ENCODE peak calls at places on chromosomes 11 and 22, in nine cellular contexts. A is ovary, B is kidney, C is psoas muscle, W is H9, T is adrenal gland, Z is IMR-90, I is dorsolateral prefrontal cortex, P is lung. J is an unnamed sample.

GRCh38 chr22:19631899-19632670 is 82.2 kb upstream of the SEPTIN5 start:
- DNase-seq in A (no peak), B (peak), C (no peak), W (peak), T (peak), Z (peak), I (no peak), P (no peak), J (no peak)

GRCh38 chr11:126638663-126639062 is 283.2 kb downstream of the ST3GAL4 start:
- DNase-seq in A (no peak), B (no peak), C (no peak), W (no peak), T (no peak), Z (no peak), I (no peak), P (no peak), J (no peak)

GRCh38 chr22:40709752-40710413 is 30.6 kb downstream of the MCHR1 start:
- DNase-seq in A (peak), B (no peak), C (no peak), W (no peak), T (peak), Z (peak), I (no peak), P (no peak), J (no peak)

GRCh38 chr11:71458146-71459070 is 5.4 kb downstream of the NADSYN1 start:
- DNase-seq in A (no peak), B (peak), C (peak), W (no peak), T (no peak), Z (no peak), I (no peak), P (no peak), J (no peak)

GRCh38 chr11:1120532-1121342 is 37.0 kb upstream of the MUC5AC start:
- DNase-seq in A (no peak), B (peak), C (peak), W (no peak), T (peak), Z (no peak), I (no peak), P (no peak), J (peak)

GRCh38 chr22:49566141-49566541 is 261.5 kb downstream of the BRD1 start:
- DNase-seq in A (no peak), B (peak), C (no peak), W (peak), T (no peak), Z (no peak), I (no peak), P (no peak), J (no peak)

GRCh38 chr11:46299425-46300067 is 22.1 kb downstream of the CREB3L1 start:
- DNase-seq in A (no peak), B (no peak), C (no peak), W (no peak), T (no peak), Z (peak), I (no peak), P (no peak), J (no peak)

GRCh38 chr22:37229012-37229804 is 14.9 kb downstream of the RAC2 start:
- DNase-seq in A (no peak), B (no peak), C (no peak), W (no peak), T (peak), Z (peak), I (no peak), P (no peak), J (no peak)

GRCh38 chr11:112697371-112697770 is 263.8 kb upstream of the NCAM1 start:
- DNase-seq in A (no peak), B (no peak), C (no peak), W (no peak), T (no peak), Z (no peak), I (peak), P (no peak), J (no peak)

GRCh38 chr11:108037211-108037610 is 28.5 kb downstream of the CUL5 start:
- DNase-seq in A (no peak), B (no peak), C (no peak), W (no peak), T (no peak), Z (no peak), I (no peak), P (no peak), J (no peak)

GRCh38 chr11:132853886-132854285 is 678.4 kb downstream of the OPCML start:
- DNase-seq in A (no peak), B (no peak), C (no peak), W (no peak), T (no peak), Z (no peak), I (no peak), P (no peak), J (no peak)

GRCh38 chr11:69278091-69278867 is 15.7 kb upstream of the MYEOV start:
- DNase-seq in A (no peak), B (peak), C (no peak), W (no peak), T (no peak), Z (no peak), I (no peak), P (peak), J (peak)

GRCh38 chr11:120462825-120463224 is 48.7 kb upstream of the GRIK4 start:
- DNase-seq in A (no peak), B (no peak), C (no peak), W (no peak), T (no peak), Z (peak), I (no peak), P (no peak), J (no peak)

GRCh38 chr22:41301085-41302015 is at the start of gene ZC3H7B:
- DNase-seq in A (peak), B (peak), C (peak), W (peak), T (peak), Z (peak), I (peak), P (peak), J (peak)

GRCh38 chr11:50298182-50298988 is 265.7 kb downstream of the OR4C45 start:
- DNase-seq in A (no peak), B (no peak), C (no peak), W (no peak), T (no peak), Z (no peak), I (no peak), P (no peak), J (peak)

GRCh38 chr11:16148301-16148787 is 208.0 kb downstream of the SOX6 start:
- DNase-seq in A (no peak), B (no peak), C (no peak), W (no peak), T (no peak), Z (no peak), I (no peak), P (no peak), J (no peak)

GRCh38 chr22:33380789-33381530 is 322.8 kb upstream of the SYN3 start:
- DNase-seq in A (no peak), B (no peak), C (no peak), W (no peak), T (no peak), Z (peak), I (no peak), P (no peak), J (no peak)

GRCh38 chr11:99325807-99326206 is 305.1 kb downstream of the CNTN5 start:
- DNase-seq in A (no peak), B (no peak), C (no peak), W (no peak), T (no peak), Z (peak), I (no peak), P (no peak), J (no peak)

GRCh38 chr11:102186836-102187235 is 76.6 kb downstream of the YAP1 start:
- DNase-seq in A (peak), B (no peak), C (no peak), W (no peak), T (no peak), Z (no peak), I (no peak), P (no peak), J (no peak)

GRCh38 chr11:1946812-1947480 is at the start of gene MRPL23:
- DNase-seq in A (no peak), B (no peak), C (peak), W (no peak), T (no peak), Z (no peak), I (no peak), P (no peak), J (no peak)

GRCh38 chr22:31179345-31179744 is 19.4 kb downstream of the RNF185 start:
- DNase-seq in A (no peak), B (no peak), C (peak), W (no peak), T (no peak), Z (peak), I (no peak), P (no peak), J (no peak)

GRCh38 chr22:44963832-44964721 is 45.7 kb downstream of the PHF21B start:
- DNase-seq in A (no peak), B (no peak), C (no peak), W (no peak), T (no peak), Z (no peak), I (no peak), P (no peak), J (no peak)

GRCh38 chr11:8068605-8069221 is 12.3 kb upstream of the TUB start:
- DNase-seq in A (peak), B (peak), C (peak), W (peak), T (peak), Z (peak), I (no peak), P (no peak), J (no peak)

GRCh38 chr11:30801357-30801756 is 215.2 kb upstream of the MPPED2 start:
- DNase-seq in A (no peak), B (no peak), C (no peak), W (no peak), T (no peak), Z (no peak), I (no peak), P (no peak), J (no peak)

GRCh38 chr11:123188508-123189165 is 6.4 kb downstream of the CLMP start:
- DNase-seq in A (no peak), B (no peak), C (no peak), W (no peak), T (no peak), Z (peak), I (peak), P (no peak), J (no peak)

GRCh38 chr22:40791241-40791640 is 27.9 kb downstream of the SLC25A17 start:
- DNase-seq in A (no peak), B (no peak), C (no peak), W (no peak), T (no peak), Z (no peak), I (no peak), P (no peak), J (no peak)

GRCh38 chr11:119367661-119368120 is 13.8 kb downstream of the USP2 start:
- DNase-seq in A (no peak), B (peak), C (peak), W (no peak), T (peak), Z (no peak), I (no peak), P (no peak), J (peak)
- H3K27ac ChIP-seq in A (no peak), B (peak), C (peak), W (no peak), T (no peak), Z (no peak), I (peak), P (peak), J (peak)

DNA sequence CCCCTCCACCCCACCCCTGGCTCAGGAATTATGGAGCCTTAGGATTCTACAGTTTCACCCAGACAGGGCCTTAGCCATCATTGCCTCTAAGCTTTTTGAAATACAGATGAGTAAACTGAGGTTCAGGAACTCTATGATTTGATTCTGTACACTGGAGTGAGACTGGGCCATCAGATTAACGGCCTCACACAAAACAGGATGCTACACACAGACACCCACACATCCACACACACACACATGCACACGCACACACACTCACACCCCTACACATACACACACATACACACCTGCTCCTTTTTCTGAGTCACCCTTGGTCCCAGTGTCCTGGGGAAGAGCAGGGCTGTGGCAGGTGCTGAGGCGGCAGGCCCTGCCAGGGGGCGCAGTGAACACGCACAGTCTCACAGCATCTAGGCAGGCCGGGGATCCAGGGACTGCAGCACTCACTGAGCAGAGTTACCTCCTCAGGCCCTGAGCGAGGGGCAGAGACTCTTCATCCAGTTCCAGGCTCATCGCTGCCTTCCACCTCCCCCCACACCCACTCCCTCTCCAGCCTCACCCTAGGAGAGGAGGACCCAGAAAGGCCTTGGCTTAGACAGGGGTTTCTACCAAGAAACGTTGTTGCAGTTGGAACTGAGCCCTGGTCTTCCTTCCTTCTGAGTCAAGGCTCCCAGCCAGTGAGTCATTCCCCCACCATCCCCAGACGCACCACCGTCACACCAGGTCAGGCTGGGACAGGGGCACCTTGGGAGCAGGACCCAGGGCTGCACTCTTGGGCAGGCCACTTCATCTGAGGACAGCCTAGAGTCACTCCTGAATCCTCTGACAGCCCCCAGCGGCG is 89.8 kb upstream of the PARVA start:
- DNase-seq in A (peak), B (peak), C (peak), W (peak), T (peak), Z (peak), I (no peak), P (peak), J (no peak)
- TF ChIP-seq CTCF in A (no peak), B (no peak), C (no peak), W (peak), T (peak), Z (peak), I (no peak), P (no peak), J (no peak)

GRCh38 chr11:86954288-86955110 is 696 bp downstream of the FZD4 start:
- DNase-seq in A (peak), B (peak), C (peak), W (peak), T (no peak), Z (no peak), I (no peak), P (peak), J (peak)

GRCh38 chr11:86952221-86952875 is 2.8 kb downstream of the FZD4 start:
- DNase-seq in A (no peak), B (no peak), C (no peak), W (no peak), T (no peak), Z (no peak), I (no peak), P (no peak), J (no peak)

GRCh38 chr11:86952933-86953637 is 2.1 kb downstream of the FZD4 start:
- DNase-seq in A (no peak), B (no peak), C (no peak), W (no peak), T (no peak), Z (peak), I (no peak), P (no peak), J (no peak)

GRCh38 chr11:86949995-86950993 is 4.9 kb downstream of the FZD4 start:
- DNase-seq in A (no peak), B (no peak), C (no peak), W (no peak), T (no peak), Z (peak), I (no peak), P (no peak), J (no peak)

DNA sequence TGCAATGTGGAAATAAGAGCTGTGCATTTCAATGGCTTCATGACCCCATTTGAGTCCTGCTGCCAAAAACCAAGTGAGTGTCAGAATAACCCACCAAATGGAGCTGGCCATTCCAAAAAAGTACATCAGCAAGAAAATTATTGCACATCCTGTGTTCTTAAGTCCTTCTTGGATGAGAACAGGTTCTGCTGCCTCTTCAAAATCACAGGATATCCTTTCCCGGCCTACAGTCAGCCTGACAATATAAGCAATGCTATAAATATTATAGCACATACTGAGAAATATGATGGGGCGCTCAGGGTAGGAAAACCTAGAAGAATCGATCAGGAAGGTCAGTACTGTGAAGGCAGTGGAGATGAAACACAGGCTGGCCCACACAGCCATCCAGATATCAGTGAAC is 3.5 kb downstream of the FZD4 start:
- DNase-seq in A (no peak), B (no peak), C (no peak), W (no peak), T (no peak), Z (no peak), I (no peak), P (no peak), J (no peak)
- H3K27ac ChIP-seq in A (no peak), B (peak), C (peak), W (no peak), T (no peak), Z (no peak), I (no peak), P (peak), J (no peak)

GRCh38 chr11:111264646-111265045 is 19.1 kb downstream of the POU2AF2 start:
- DNase-seq in A (no peak), B (no peak), C (no peak), W (no peak), T (no peak), Z (no peak), I (no peak), P (no peak), J (no peak)
- TF ChIP-seq CTCF in A (no peak), B (no peak), C (no peak), W (no peak), T (no peak), Z (no peak), I (no peak), P (no peak), J (no peak)

J was measured in pancreas.